ENCODE peak calls at places on chromosomes 12 and 14, in six cellular contexts. One of them, this sample, is unnamed.

GRCh38 chr12:110199360-110200123 is 75.4 kb downstream of the IFT81 start:
- DNase-seq in tibial nerve: no peak
- DNase-seq in tibial artery: no peak
- DNase-seq in neural progenitor cell: no peak
- DNase-seq in endodermal cell: peak; percentile 64
- DNase-seq in cardiac fibroblast: peak; percentile 78
- DNase-seq in this sample: no peak

GRCh38 chr12:25135531-25136154 is 59.3 kb downstream of the DNAI7 start:
- DNase-seq in tibial nerve: no peak
- DNase-seq in tibial artery: no peak
- DNase-seq in neural progenitor cell: peak; percentile 28
- DNase-seq in endodermal cell: peak; percentile 95
- DNase-seq in cardiac fibroblast: no peak
- DNase-seq in this sample: no peak

GRCh38 chr12:113479578-113480335 is 8.1 kb upstream of the LHX5 start:
- DNase-seq in tibial nerve: peak; percentile 28
- DNase-seq in tibial artery: no peak
- DNase-seq in neural progenitor cell: peak; percentile 94
- DNase-seq in endodermal cell: peak; percentile 97
- DNase-seq in cardiac fibroblast: peak; percentile 42
- DNase-seq in this sample: no peak

GRCh38 chr12:31506907-31507306 is 84.0 kb downstream of the DENND5B start:
- DNase-seq in tibial nerve: no peak
- DNase-seq in tibial artery: no peak
- DNase-seq in neural progenitor cell: peak; percentile 23
- DNase-seq in endodermal cell: peak; percentile 67
- DNase-seq in cardiac fibroblast: peak; percentile 55
- DNase-seq in this sample: no peak

GRCh38 chr12:57756406-57757341 is 1.8 kb downstream of the MARCHF9 start:
- DNase-seq in tibial nerve: no peak
- DNase-seq in tibial artery: no peak
- DNase-seq in neural progenitor cell: peak; percentile 86
- DNase-seq in endodermal cell: peak; percentile 95
- DNase-seq in cardiac fibroblast: peak; percentile 36
- DNase-seq in this sample: no peak

GRCh38 chr14:23444314-23444713 is 8.9 kb upstream of the MYH7 start:
- DNase-seq in tibial nerve: no peak
- DNase-seq in tibial artery: no peak
- DNase-seq in neural progenitor cell: no peak
- DNase-seq in endodermal cell: no peak
- DNase-seq in cardiac fibroblast: no peak
- DNase-seq in this sample: no peak

GRCh38 chr12:4107436-4107878 is 166.1 kb upstream of the CCND2 start:
- DNase-seq in tibial nerve: peak; percentile 74
- DNase-seq in tibial artery: no peak
- DNase-seq in neural progenitor cell: peak; percentile 73
- DNase-seq in endodermal cell: peak; percentile 89
- DNase-seq in cardiac fibroblast: peak; percentile 39
- DNase-seq in this sample: peak; percentile 77

GRCh38 chr12:31650927-31651326 is 8.6 kb upstream of the ETFBKMT start:
- DNase-seq in tibial nerve: no peak
- DNase-seq in tibial artery: no peak
- DNase-seq in neural progenitor cell: no peak
- DNase-seq in endodermal cell: peak; percentile 32
- DNase-seq in cardiac fibroblast: peak; percentile 9
- DNase-seq in this sample: no peak

GRCh38 chr12:85642810-85643209 is 193.4 kb downstream of the RASSF9 start:
- DNase-seq in tibial nerve: no peak
- DNase-seq in tibial artery: no peak
- DNase-seq in neural progenitor cell: peak; percentile 14
- DNase-seq in endodermal cell: peak; percentile 60
- DNase-seq in cardiac fibroblast: peak; percentile 59
- DNase-seq in this sample: no peak

GRCh38 chr14:76682367-76682766 is 78.9 kb upstream of the VASH1 start:
- DNase-seq in tibial nerve: no peak
- DNase-seq in tibial artery: no peak
- DNase-seq in neural progenitor cell: no peak
- DNase-seq in endodermal cell: no peak
- DNase-seq in cardiac fibroblast: no peak
- DNase-seq in this sample: no peak

GRCh38 chr14:98136019-98136418 is 1136.0 kb downstream of the BCL11B start:
- DNase-seq in tibial nerve: no peak
- DNase-seq in tibial artery: no peak
- DNase-seq in neural progenitor cell: no peak
- DNase-seq in endodermal cell: peak; percentile 40
- DNase-seq in cardiac fibroblast: no peak
- DNase-seq in this sample: no peak

GRCh38 chr12:122473543-122474323 is 27.0 kb downstream of the ZCCHC8 start:
- DNase-seq in tibial nerve: no peak
- DNase-seq in tibial artery: no peak
- DNase-seq in neural progenitor cell: no peak
- DNase-seq in endodermal cell: peak; percentile 44
- DNase-seq in cardiac fibroblast: peak; percentile 39
- DNase-seq in this sample: no peak

GRCh38 chr12:32587536-32588346 is 91.4 kb upstream of the DNM1L start:
- DNase-seq in tibial nerve: no peak
- DNase-seq in tibial artery: no peak
- DNase-seq in neural progenitor cell: no peak
- DNase-seq in endodermal cell: no peak
- DNase-seq in cardiac fibroblast: no peak
- DNase-seq in this sample: no peak

GRCh38 chr12:59005195-59005961 is 85.1 kb upstream of the LRIG3 start:
- DNase-seq in tibial nerve: no peak
- DNase-seq in tibial artery: no peak
- DNase-seq in neural progenitor cell: no peak
- DNase-seq in endodermal cell: no peak
- DNase-seq in cardiac fibroblast: peak; percentile 5
- DNase-seq in this sample: no peak

GRCh38 chr12:56591111-56591510 is 39.0 kb downstream of the BAZ2A start:
- DNase-seq in tibial nerve: no peak
- DNase-seq in tibial artery: no peak
- DNase-seq in neural progenitor cell: peak; percentile 20
- DNase-seq in endodermal cell: peak; percentile 62
- DNase-seq in cardiac fibroblast: no peak
- DNase-seq in this sample: no peak

DNA sequence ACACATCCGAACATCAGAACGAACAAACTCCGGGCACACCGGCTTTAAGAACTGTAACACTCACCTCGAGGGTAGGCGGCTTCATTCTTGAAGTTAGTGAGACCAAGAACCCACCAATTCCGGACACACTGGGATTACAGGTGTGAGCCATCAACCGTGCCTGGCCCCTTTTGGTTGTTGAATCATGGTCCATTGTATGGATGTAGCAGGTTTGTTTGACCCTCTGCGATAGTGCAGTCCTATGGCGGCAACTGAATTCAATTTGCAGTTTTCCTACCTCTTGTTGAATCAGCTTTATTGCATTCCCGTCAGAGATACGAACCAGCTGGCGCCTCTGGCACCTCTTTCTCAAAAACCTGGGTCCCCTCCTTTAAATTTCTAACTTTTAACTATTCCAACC is 261.3 kb downstream of the PCNX1 start:
- DNase-seq in tibial nerve: no peak
- DNase-seq in tibial artery: no peak
- DNase-seq in neural progenitor cell: no peak
- DNase-seq in endodermal cell: no peak
- DNase-seq in cardiac fibroblast: no peak
- DNase-seq in this sample: no peak
- H3K4me3 ChIP-seq in tibial nerve: no peak overlapping the region
- H3K4me3 ChIP-seq in tibial artery: no peak overlapping the region
- H3K4me3 ChIP-seq in neural progenitor cell: no peak overlapping the region
- H3K4me3 ChIP-seq in endodermal cell: no peak overlapping the region
- H3K4me3 ChIP-seq in cardiac fibroblast: no peak overlapping the region
- H3K4me3 ChIP-seq in this sample: peak overlapping the region; percentile 57

GRCh38 chr12:116318738-116319050 is 41.2 kb upstream of the MED13L start:
- DNase-seq in tibial nerve: no peak
- DNase-seq in tibial artery: no peak
- DNase-seq in neural progenitor cell: no peak
- DNase-seq in endodermal cell: no peak
- DNase-seq in cardiac fibroblast: peak; percentile 31
- DNase-seq in this sample: no peak

GRCh38 chr12:116319316-116319715 is 41.8 kb upstream of the MED13L start:
- DNase-seq in tibial nerve: no peak
- DNase-seq in tibial artery: no peak
- DNase-seq in neural progenitor cell: no peak
- DNase-seq in endodermal cell: no peak
- DNase-seq in cardiac fibroblast: peak; percentile 43
- DNase-seq in this sample: no peak

GRCh38 chr12:116317986-116318737 is 40.7 kb upstream of the MED13L start:
- DNase-seq in tibial nerve: no peak
- DNase-seq in tibial artery: no peak
- DNase-seq in neural progenitor cell: no peak
- DNase-seq in endodermal cell: no peak
- DNase-seq in cardiac fibroblast: no peak
- DNase-seq in this sample: no peak

GRCh38 chr12:116320839-116321238 is 43.3 kb upstream of the MED13L start:
- DNase-seq in tibial nerve: no peak
- DNase-seq in tibial artery: no peak
- DNase-seq in neural progenitor cell: no peak
- DNase-seq in endodermal cell: no peak
- DNase-seq in cardiac fibroblast: no peak
- DNase-seq in this sample: no peak

DNA sequence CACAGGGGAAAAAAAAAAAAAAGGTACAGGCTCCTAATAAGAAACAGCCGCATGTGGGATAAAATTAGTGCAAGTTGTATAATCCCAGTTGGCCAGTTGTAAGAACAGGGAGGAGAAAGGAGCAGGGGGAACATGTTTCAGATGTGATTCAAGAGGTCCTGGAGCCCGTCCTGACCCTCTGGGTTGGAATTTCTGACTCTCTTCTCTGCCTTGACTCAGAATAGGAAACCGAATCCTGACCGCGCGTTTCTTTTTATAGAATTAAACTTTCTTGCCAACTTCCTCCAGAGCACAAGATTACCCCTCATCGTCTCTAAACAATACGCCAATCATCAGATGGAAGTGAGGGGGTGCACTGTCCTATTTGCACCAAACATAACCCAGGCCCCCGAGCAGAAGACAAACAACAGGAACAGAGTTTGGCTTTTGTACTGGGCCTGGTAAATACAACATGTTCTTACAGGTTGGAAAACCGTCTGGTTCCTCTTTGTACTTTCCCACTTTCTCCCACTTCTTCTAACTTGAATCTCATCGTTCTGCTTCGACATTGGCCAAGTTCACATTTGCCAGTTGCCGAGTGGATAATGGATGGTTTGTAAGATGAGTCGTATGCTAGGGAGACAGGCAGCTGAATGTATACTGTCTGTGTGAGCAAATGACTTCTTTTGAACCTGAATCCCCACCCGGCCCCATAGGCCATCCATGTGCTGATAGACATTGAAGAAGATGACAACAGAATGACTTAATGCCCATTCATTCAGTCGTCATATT is 42.5 kb upstream of the MED13L start:
- DNase-seq in tibial nerve: peak; percentile 74
- DNase-seq in tibial artery: peak; percentile 88
- DNase-seq in neural progenitor cell: no peak
- DNase-seq in endodermal cell: no peak
- DNase-seq in cardiac fibroblast: peak; percentile 95
- DNase-seq in this sample: no peak
- H3K4me3 ChIP-seq in tibial nerve: no peak overlapping the region
- H3K4me3 ChIP-seq in tibial artery: peak overlapping the region; percentile 2
- H3K4me3 ChIP-seq in neural progenitor cell: no peak overlapping the region
- H3K4me3 ChIP-seq in endodermal cell: no peak overlapping the region
- H3K4me3 ChIP-seq in cardiac fibroblast: no peak overlapping the region
- H3K4me3 ChIP-seq in this sample: no peak overlapping the region

GRCh38 chr12:48160807-48161206 is 3.5 kb upstream of the ASB8 start:
- DNase-seq in tibial nerve: no peak
- DNase-seq in tibial artery: no peak
- DNase-seq in neural progenitor cell: no peak
- DNase-seq in endodermal cell: no peak
- DNase-seq in cardiac fibroblast: peak; percentile 70
- DNase-seq in this sample: no peak

GRCh38 chr12:48156648-48157015 is 683 bp downstream of the ASB8 start:
- DNase-seq in tibial nerve: no peak
- DNase-seq in tibial artery: no peak
- DNase-seq in neural progenitor cell: no peak
- DNase-seq in endodermal cell: no peak
- DNase-seq in cardiac fibroblast: no peak
- DNase-seq in this sample: no peak

GRCh38 chr12:48159976-48160525 is 2.7 kb upstream of the ASB8 start:
- DNase-seq in tibial nerve: no peak
- DNase-seq in tibial artery: no peak
- DNase-seq in neural progenitor cell: no peak
- DNase-seq in endodermal cell: no peak
- DNase-seq in cardiac fibroblast: peak; percentile 19
- DNase-seq in this sample: no peak

GRCh38 chr12:48157016-48157888 is at the start of gene ASB8:
- DNase-seq in tibial nerve: peak; percentile 97
- DNase-seq in tibial artery: peak; percentile 99
- DNase-seq in neural progenitor cell: peak; percentile 100
- DNase-seq in endodermal cell: peak; percentile 100
- DNase-seq in cardiac fibroblast: peak; percentile 98
- DNase-seq in this sample: peak; percentile 97

GRCh38 chr12:48157889-48158370 is 615 bp upstream of the ASB8 start:
- DNase-seq in tibial nerve: no peak
- DNase-seq in tibial artery: no peak
- DNase-seq in neural progenitor cell: no peak
- DNase-seq in endodermal cell: peak; percentile 35
- DNase-seq in cardiac fibroblast: no peak
- DNase-seq in this sample: no peak
- H3K4me3 ChIP-seq in tibial nerve: peak overlapping the region; percentile 90
- H3K4me3 ChIP-seq in tibial artery: peak overlapping the region; percentile 97
- H3K4me3 ChIP-seq in neural progenitor cell: peak overlapping the region; percentile 69
- H3K4me3 ChIP-seq in endodermal cell: peak overlapping the region; percentile 95
- H3K4me3 ChIP-seq in cardiac fibroblast: peak overlapping the region; percentile 99
- H3K4me3 ChIP-seq in this sample: peak overlapping the region; percentile 95

GRCh38 chr12:105164068-105164467 is 56.5 kb downstream of the WASHC4 start:
- DNase-seq in tibial nerve: no peak
- DNase-seq in tibial artery: no peak
- DNase-seq in neural progenitor cell: no peak
- DNase-seq in endodermal cell: no peak
- DNase-seq in cardiac fibroblast: no peak
- DNase-seq in this sample: no peak
- H3K4me3 ChIP-seq in tibial nerve: no peak overlapping the region
- H3K4me3 ChIP-seq in tibial artery: no peak overlapping the region
- H3K4me3 ChIP-seq in neural progenitor cell: no peak overlapping the region
- H3K4me3 ChIP-seq in endodermal cell: no peak overlapping the region
- H3K4me3 ChIP-seq in cardiac fibroblast: no peak overlapping the region
- H3K4me3 ChIP-seq in this sample: no peak overlapping the region

DNA sequence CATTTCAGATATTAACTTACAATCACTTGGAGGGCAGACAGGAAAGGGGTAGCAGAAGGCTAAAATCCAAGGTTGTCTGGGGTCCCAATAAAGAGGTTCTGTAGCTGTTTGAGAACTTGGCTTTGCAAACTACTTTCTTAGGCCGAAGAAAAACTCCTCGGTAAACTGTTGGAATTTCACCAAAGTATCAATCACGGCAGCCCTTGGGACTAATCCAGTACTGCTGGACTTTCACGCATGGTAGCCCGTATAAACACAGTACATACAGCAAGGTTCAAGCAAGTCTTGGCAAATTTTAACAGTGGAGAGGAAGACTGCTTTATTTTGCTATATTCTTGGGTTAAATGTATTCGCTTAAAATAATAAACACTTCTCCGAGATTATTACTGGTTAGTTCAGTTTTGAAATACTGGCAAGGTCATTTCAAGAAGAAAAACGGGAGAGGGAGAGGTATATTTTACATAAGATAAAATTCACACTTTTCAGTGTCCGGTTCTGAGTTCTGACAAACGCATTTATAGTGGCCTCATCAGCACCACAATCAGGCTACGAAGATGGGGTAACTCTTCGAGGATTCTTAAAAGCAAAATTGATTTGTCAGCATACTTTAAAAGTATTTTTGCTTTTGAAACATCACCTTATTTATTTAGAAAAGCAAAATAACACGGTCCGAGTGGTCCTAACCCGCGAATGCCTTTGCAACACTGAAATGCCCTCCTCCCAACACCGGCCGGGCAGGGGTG is 1.3 kb downstream of the SETD3 start:
- DNase-seq in tibial nerve: no peak
- DNase-seq in tibial artery: no peak
- DNase-seq in neural progenitor cell: peak; percentile 15
- DNase-seq in endodermal cell: no peak
- DNase-seq in cardiac fibroblast: peak; percentile 16
- DNase-seq in this sample: no peak
- H3K4me3 ChIP-seq in tibial nerve: peak overlapping the region; percentile 90
- H3K4me3 ChIP-seq in tibial artery: peak overlapping the region; percentile 73
- H3K4me3 ChIP-seq in neural progenitor cell: peak overlapping the region; percentile 96
- H3K4me3 ChIP-seq in endodermal cell: peak overlapping the region; percentile 84
- H3K4me3 ChIP-seq in cardiac fibroblast: peak overlapping the region; percentile 82
- H3K4me3 ChIP-seq in this sample: peak overlapping the region; percentile 68

This sample was measured in GM12864.